ENCODE peak calls at places on chromosomes 16 and 17, in seven cellular contexts. Q is G401, S is HS-27A, R is nephron progenitor cell, C is activated T-cell treated with anti-CD3 and anti-CD28 coated beads for 48 hours, I is progenitor cell of endocrine pancreas, Y is right cardiac atrium. O is an unnamed sample.

GRCh38 chr17:77869665-77870132 is 88.8 kb upstream of the TNRC6C start:
- DNase-seq in Q (no peak), S (no peak), R (no peak), C (no peak), I (no peak), Y (peak), O (no peak)

GRCh38 chr17:81976332-81977210 is 858 bp upstream of the ASPSCR1 start:
- DNase-seq in Q (peak), S (no peak), R (no peak), C (peak), I (no peak), Y (peak), O (peak)

GRCh38 chr17:82321947-82322466 is 4.6 kb upstream of the CD7 start:
- DNase-seq in Q (no peak), S (no peak), R (no peak), C (no peak), I (no peak), Y (no peak), O (no peak)

GRCh38 chr17:4004517-4005295 is 40.5 kb upstream of the ATP2A3 start:
- DNase-seq in Q (peak), S (no peak), R (peak), C (peak), I (peak), Y (peak), O (peak)

GRCh38 chr17:55451203-55451641 is 29.6 kb upstream of the MMD start:
- DNase-seq in Q (no peak), S (no peak), R (no peak), C (no peak), I (no peak), Y (no peak), O (no peak)

GRCh38 chr17:39114744-39115534 is 36.5 kb downstream of the PLXDC1 start:
- DNase-seq in Q (no peak), S (no peak), R (no peak), C (no peak), I (no peak), Y (peak), O (no peak)

GRCh38 chr16:89026121-89026612 is 49.2 kb upstream of the CBFA2T3 start:
- DNase-seq in Q (no peak), S (no peak), R (no peak), C (peak), I (no peak), Y (no peak), O (no peak)

GRCh38 chr17:49439673-49440571 is 25.2 kb upstream of the PHB1 start:
- DNase-seq in Q (no peak), S (no peak), R (no peak), C (no peak), I (no peak), Y (no peak), O (no peak)

GRCh38 chr17:65231662-65232335 is 94.6 kb downstream of the RGS9 start:
- DNase-seq in Q (peak), S (no peak), R (peak), C (peak), I (peak), Y (no peak), O (peak)

GRCh38 chr17:8186787-8187516 is 3.0 kb downstream of the BORCS6 start:
- DNase-seq in Q (peak), S (peak), R (peak), C (peak), I (peak), Y (peak), O (peak)

GRCh38 chr16:48535831-48536599 is 74.0 kb downstream of the N4BP1 start:
- DNase-seq in Q (no peak), S (no peak), R (peak), C (no peak), I (no peak), Y (peak), O (no peak)

GRCh38 chr17:38590988-38591758 is 14.6 kb downstream of the SRCIN1 start:
- DNase-seq in Q (no peak), S (no peak), R (no peak), C (no peak), I (no peak), Y (no peak), O (no peak)

GRCh38 chr17:193841-194806 is 12.7 kb upstream of the DOC2B start:
- DNase-seq in Q (no peak), S (no peak), R (peak), C (no peak), I (no peak), Y (peak), O (no peak)

GRCh38 chr16:88672776-88673175 is 9.9 kb upstream of the MVD start:
- DNase-seq in Q (no peak), S (no peak), R (peak), C (no peak), I (no peak), Y (no peak), O (peak)

GRCh38 chr17:1532836-1533602 is 16.6 kb upstream of the INPP5K start:
- DNase-seq in Q (peak), S (no peak), R (no peak), C (peak), I (no peak), Y (no peak), O (no peak)

GRCh38 chr17:80308672-80309517 is 48.2 kb downstream of the RNF213 start:
- DNase-seq in Q (no peak), S (no peak), R (no peak), C (no peak), I (no peak), Y (no peak), O (no peak)